ENCODE peak calls at places on chromosomes 3 and 15, in four cellular contexts. X, U, V and B are unnamed samples.

GRCh38 chr3:114770874-114771273 is 376.2 kb downstream of the ZBTB20 start:
- DNase-seq in X (no peak), U (peak), V (no peak), B (no peak)

GRCh38 chr3:61563614-61564404 is 2.4 kb downstream of the PTPRG start:
- DNase-seq in X (no peak), U (no peak), V (peak), B (peak)

GRCh38 chr3:111278961-111279360 is 207.3 kb downstream of the NECTIN3 start:
- DNase-seq in X (no peak), U (no peak), V (no peak), B (no peak)

GRCh38 chr3:61730058-61730457 is 168.7 kb downstream of the PTPRG start:
- DNase-seq in X (no peak), U (peak), V (peak), B (no peak)

GRCh38 chr3:32325957-32326356 is 65.7 kb upstream of the CMTM7 start:
- DNase-seq in X (no peak), U (no peak), V (no peak), B (no peak)

GRCh38 chr3:45010718-45011355 is 15.3 kb upstream of the CLEC3B start:
- DNase-seq in X (no peak), U (peak), V (no peak), B (no peak)

GRCh38 chr3:41274944-41275668 is 75.8 kb downstream of the CTNNB1 start:
- DNase-seq in X (no peak), U (peak), V (no peak), B (no peak)

GRCh38 chr15:67799801-67800205 is 25.5 kb upstream of the SKOR1 start:
- DNase-seq in X (no peak), U (no peak), V (no peak), B (no peak)

GRCh38 chr3:9441501-9442221 is 44.2 kb downstream of the SETD5 start:
- DNase-seq in X (no peak), U (no peak), V (no peak), B (no peak)

GRCh38 chr15:33034588-33034987 is 159.9 kb downstream of the FMN1 start:
- DNase-seq in X (no peak), U (no peak), V (no peak), B (no peak)

GRCh38 chr15:29124581-29125381 is 144.8 kb downstream of the NSMCE3 start:
- DNase-seq in X (no peak), U (no peak), V (peak), B (no peak)

GRCh38 chr3:135762188-135762853 is 203.2 kb upstream of the PPP2R3A start:
- DNase-seq in X (no peak), U (no peak), V (peak), B (no peak)

GRCh38 chr15:94177112-94177511 is 54.2 kb upstream of the MCTP2 start:
- DNase-seq in X (no peak), U (no peak), V (no peak), B (no peak)

GRCh38 chr3:115068799-115069198 is 78.3 kb downstream of the ZBTB20 start:
- DNase-seq in X (no peak), U (no peak), V (no peak), B (no peak)

GRCh38 chr3:179474480-179474879 is 23.2 kb upstream of the GNB4 start:
- DNase-seq in X (no peak), U (no peak), V (no peak), B (no peak)

GRCh38 chr3:52047295-52047960 is 8.9 kb downstream of the DUSP7 start:
- DNase-seq in X (peak), U (no peak), V (no peak), B (no peak)

GRCh38 chr15:92043283-92043682 is 189.8 kb downstream of the SLCO3A1 start:
- DNase-seq in X (no peak), U (no peak), V (no peak), B (no peak)

GRCh38 chr3:193391902-193392301 is 13.3 kb upstream of the ATP13A5 start:
- DNase-seq in X (no peak), U (no peak), V (no peak), B (no peak)

GRCh38 chr3:177995006-177995732 is 541.1 kb upstream of the KCNMB2 start:
- DNase-seq in X (no peak), U (no peak), V (no peak), B (no peak)

GRCh38 chr15:57551717-57552677 is 39.7 kb upstream of the MYZAP start:
- DNase-seq in X (peak), U (peak), V (no peak), B (peak)

GRCh38 chr15:41230345-41230649 is 260 bp downstream of the EXD1 start:
- DNase-seq in X (no peak), U (no peak), V (no peak), B (no peak)

GRCh38 chr3:45537960-45538640 is 56.5 kb upstream of the LIMD1 start:
- DNase-seq in X (no peak), U (peak), V (no peak), B (no peak)

GRCh38 chr3:11198495-11198894 is 44.2 kb downstream of the HRH1 start:
- DNase-seq in X (no peak), U (no peak), V (no peak), B (no peak)

GRCh38 chr3:140540262-140540661 is 137.6 kb upstream of the TRIM42 start:
- DNase-seq in X (no peak), U (no peak), V (no peak), B (no peak)

GRCh38 chr15:96462768-96463167 is 132.3 kb downstream of the NR2F2 start:
- DNase-seq in X (no peak), U (no peak), V (no peak), B (no peak)

GRCh38 chr15:84570164-84570692 is 30.6 kb upstream of the ZSCAN2 start:
- DNase-seq in X (peak), U (peak), V (peak), B (peak)

GRCh38 chr3:111986800-111987199 is 8.0 kb downstream of the ABHD10 start:
- DNase-seq in X (no peak), U (no peak), V (no peak), B (no peak)

GRCh38 chr3:73868688-73869315 is 244.1 kb upstream of the PDZRN3 start:
- DNase-seq in X (no peak), U (peak), V (peak), B (peak)

GRCh38 chr15:98583758-98584157 is 64.6 kb upstream of the IGF1R start:
- DNase-seq in X (no peak), U (no peak), V (no peak), B (no peak)

GRCh38 chr15:91271565-91272153 is 171.6 kb downstream of the SV2B start:
- DNase-seq in X (no peak), U (peak), V (peak), B (peak)

GRCh38 chr3:187290561-187290960 is 976 bp downstream of the MASP1 start:
- DNase-seq in X (no peak), U (no peak), V (no peak), B (no peak)

DNA sequence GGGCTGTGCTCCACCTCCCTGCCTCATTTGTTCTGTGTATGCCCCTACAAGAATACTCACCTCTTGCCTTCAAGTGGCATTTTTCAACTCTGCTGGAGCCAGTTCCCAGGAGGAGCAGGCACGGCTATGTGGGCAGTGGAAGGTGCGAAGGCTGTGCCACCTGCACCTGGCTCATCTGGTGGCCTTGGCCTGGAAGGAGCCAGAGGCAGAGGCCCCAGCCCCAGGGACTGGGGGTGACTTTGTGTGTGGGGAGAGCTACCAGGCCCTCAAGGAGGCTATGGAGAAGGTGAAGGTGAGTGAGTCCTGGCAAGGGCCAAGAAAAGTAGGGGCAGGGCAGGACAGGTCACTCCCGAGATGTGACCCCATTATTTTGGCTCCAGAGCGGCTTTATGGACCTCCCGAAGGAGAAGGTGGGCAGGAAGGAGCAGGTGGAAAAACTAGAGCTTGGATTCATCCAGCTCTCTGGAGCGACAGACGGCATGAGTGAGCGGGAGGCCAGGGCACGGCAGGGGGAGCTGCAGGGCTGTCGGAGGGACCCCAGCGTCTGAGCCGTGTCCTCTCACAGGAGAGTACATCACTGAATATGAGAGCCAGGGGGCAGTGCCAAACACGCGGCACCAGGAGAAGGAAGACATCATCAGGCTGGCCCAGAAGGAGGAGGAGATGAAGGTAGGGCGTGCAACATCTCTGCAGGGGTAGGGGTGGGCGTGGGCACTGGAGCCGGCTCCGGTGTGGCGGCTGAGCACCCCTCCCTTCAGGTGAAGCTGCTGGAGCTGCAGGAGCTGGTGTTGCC is 57.3 kb upstream of the UBE2Q2 start:
- DNase-seq in X (peak), U (no peak), V (no peak), B (peak)
- TF ChIP-seq CTCF in X (no peak), U (no peak), V (no peak), B (no peak)

GRCh38 chr3:4643904-4644547 is 150.9 kb downstream of the ITPR1 start:
- DNase-seq in X (no peak), U (no peak), V (no peak), B (no peak)
- TF ChIP-seq CTCF in X (no peak), U (no peak), V (no peak), B (no peak)

DNA sequence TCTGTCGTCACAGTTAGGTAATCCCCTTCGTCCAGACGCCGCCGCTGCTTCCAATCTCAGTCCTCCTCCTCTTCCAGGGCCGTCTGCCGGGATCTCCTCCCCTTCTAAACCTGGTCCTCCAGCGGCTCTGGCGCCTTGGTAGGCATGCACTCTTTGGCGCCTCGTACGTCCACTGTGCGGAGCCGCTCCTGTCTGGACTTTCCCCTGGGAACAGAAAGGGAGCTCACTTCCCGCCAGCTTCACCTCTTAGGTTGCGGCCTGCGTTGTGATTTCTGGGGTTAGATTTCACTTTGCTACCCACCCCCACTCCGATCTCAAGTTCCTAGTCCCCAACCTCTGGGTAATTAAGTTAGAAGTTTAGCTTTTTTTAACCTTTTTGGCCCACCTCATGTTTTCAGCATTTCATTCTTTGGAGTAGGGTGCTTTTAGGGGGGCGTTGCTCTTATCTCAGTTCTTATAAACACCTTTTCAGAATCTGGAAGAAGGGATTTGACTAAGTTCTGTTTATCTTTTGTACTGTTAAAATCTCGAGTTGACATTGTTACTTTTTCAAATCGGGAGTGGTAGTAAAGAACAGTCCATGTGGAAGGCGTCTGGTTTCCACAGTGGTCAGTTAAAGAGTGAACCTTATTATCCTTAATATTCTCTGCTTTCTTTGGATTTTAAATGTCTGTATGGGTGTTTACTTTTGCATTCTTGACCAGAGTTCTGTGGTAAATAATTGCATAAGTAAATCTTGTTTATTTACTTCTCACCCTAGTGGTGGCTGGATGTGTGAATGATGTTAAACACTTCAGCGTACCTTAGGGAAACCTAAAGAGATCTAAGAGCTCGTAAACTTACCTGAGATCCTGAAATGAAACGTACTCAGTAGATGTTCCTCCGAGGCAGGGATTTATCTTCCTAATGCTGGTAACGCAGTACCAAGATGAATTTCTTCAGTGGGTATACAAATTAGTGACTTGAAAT is 611 bp downstream of the CTDSPL2 start:
- DNase-seq in X (no peak), U (no peak), V (peak), B (peak)
- TF ChIP-seq CTCF in X (peak), U (peak), V (no peak), B (no peak)

GRCh38 chr15:64356443-64357040 is 569 bp upstream of the CSNK1G1 start:
- DNase-seq in X (no peak), U (peak), V (no peak), B (no peak)
- TF ChIP-seq CTCF in X (peak), U (peak), V (peak), B (no peak)

GRCh38 chr3:160400048-160400630 is 689 bp downstream of the SMC4 start:
- DNase-seq in X (peak), U (peak), V (peak), B (peak)

GRCh38 chr3:160402249-160403027 is 3.0 kb downstream of the SMC4 start:
- DNase-seq in X (no peak), U (no peak), V (no peak), B (no peak)

GRCh38 chr3:160401301-160402095 is 2.0 kb downstream of the SMC4 start:
- DNase-seq in X (no peak), U (peak), V (no peak), B (no peak)

GRCh38 chr3:160399347-160400047 is at the start of gene SMC4:
- DNase-seq in X (peak), U (peak), V (peak), B (peak)

GRCh38 chr3:160400631-160401150 is 1.2 kb downstream of the SMC4 start:
- DNase-seq in X (no peak), U (no peak), V (peak), B (peak)
- TF ChIP-seq CTCF in X (no peak), U (no peak), V (no peak), B (no peak)

GRCh38 chr3:46705751-46706572 is 4.8 kb downstream of the TMIE start:
- DNase-seq in X (peak), U (peak), V (peak), B (no peak)
- TF ChIP-seq CTCF in X (no peak), U (peak), V (no peak), B (no peak)

DNA sequence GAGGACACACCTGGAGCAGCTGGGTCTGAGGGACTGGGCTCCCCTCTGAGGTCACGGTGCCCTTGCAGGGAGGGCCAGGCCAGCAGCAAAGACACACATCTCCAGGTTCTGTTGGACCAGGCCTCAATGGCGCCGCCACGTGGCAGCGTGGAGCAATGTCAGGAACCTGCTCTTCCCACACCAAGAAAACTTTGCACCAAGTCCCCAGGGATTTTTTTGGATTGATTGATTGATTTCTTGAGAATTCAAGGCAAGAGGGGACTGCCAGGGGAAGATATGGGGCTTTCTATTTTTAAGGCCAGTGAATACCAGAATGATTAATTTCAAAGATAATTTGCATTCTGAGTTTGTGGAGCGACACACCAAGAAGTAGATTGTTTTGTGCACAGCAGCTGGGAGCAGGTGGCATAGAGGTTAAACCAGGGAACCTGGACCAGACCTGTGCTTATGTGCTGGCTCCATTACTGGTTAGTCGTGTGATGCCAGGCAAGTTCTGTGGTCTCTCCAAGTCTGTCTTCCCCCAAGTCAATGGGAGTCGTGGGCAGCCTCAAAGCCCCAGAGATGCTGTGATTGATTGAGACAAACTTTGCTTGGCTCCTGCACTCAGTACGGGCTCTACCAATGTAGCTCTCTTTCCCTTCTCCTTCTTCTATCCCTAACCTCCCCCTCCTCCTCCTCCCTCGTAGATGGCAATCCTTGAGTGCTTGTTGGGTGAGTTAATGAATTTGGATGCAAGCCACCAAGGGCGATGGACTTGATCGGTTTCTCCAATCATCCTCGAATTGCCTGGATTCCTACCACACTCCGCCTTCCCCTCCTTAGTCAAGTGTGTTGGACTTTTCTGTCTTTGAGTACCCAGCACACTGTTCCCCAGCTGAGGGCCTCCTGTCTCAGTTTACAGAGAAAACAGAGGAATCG is 96.2 kb upstream of the TRPM1 start:
- DNase-seq in X (no peak), U (no peak), V (peak), B (peak)
- TF ChIP-seq CTCF in X (peak), U (peak), V (peak), B (peak)

GRCh38 chr3:123028233-123028828 is 768 bp upstream of the SEMA5B start:
- DNase-seq in X (no peak), U (peak), V (no peak), B (no peak)
- TF ChIP-seq CTCF in X (peak), U (peak), V (no peak), B (no peak)